ENCODE peak calls at places on chromosomes 5 and 9, in six cellular contexts. U, S, N, O, M and K are unnamed samples.

GRCh38 chr5:51632027-51632426 is 248.8 kb downstream of the ISL1 start:
- DNase-seq in U (no peak), S (no peak), N (no peak), O (no peak), M (no peak), K (no peak)

GRCh38 chr9:125896964-125897363 is 149.8 kb downstream of the PBX3 start:
- DNase-seq in U (no peak), S (no peak), N (no peak), O (no peak), M (no peak), K (no peak)

GRCh38 chr5:125190232-125191051 is 444.0 kb upstream of the ZNF608 start:
- DNase-seq in U (no peak), S (no peak), N (no peak), O (no peak), M (no peak), K (peak)

GRCh38 chr9:84804948-84805694 is 135.6 kb downstream of the NTRK2 start:
- DNase-seq in U (no peak), S (no peak), N (no peak), O (no peak), M (no peak), K (no peak)

GRCh38 chr9:4929917-4930316 is 55.2 kb upstream of the JAK2 start:
- DNase-seq in U (no peak), S (no peak), N (no peak), O (peak), M (no peak), K (no peak)

GRCh38 chr5:109688647-109688998 is 1.1 kb upstream of the MAN2A1 start:
- DNase-seq in U (no peak), S (no peak), N (peak), O (peak), M (no peak), K (no peak)

GRCh38 chr9:36765468-36766341 is 193.0 kb downstream of the MELK start:
- DNase-seq in U (no peak), S (peak), N (peak), O (peak), M (no peak), K (no peak)

GRCh38 chr5:79878721-79879336 is 112.2 kb downstream of the MTX3 start:
- DNase-seq in U (peak), S (no peak), N (no peak), O (peak), M (no peak), K (peak)

GRCh38 chr5:142015781-142016533 is 3.1 kb upstream of the GNPDA1 start:
- DNase-seq in U (no peak), S (no peak), N (no peak), O (peak), M (no peak), K (peak)

GRCh38 chr9:33881635-33882034 is 64.7 kb downstream of the UBE2R2 start:
- DNase-seq in U (no peak), S (no peak), N (no peak), O (peak), M (no peak), K (peak)

GRCh38 chr5:139847790-139848507 is 52.3 kb downstream of the PSD2 start:
- DNase-seq in U (no peak), S (peak), N (peak), O (no peak), M (no peak), K (no peak)

GRCh38 chr9:100466171-100466827 is 6.7 kb upstream of the TMEFF1 start:
- DNase-seq in U (no peak), S (no peak), N (no peak), O (peak), M (no peak), K (no peak)

GRCh38 chr9:8521112-8521511 is 721.5 kb upstream of the DMAC1 start:
- DNase-seq in U (no peak), S (no peak), N (no peak), O (no peak), M (no peak), K (no peak)

GRCh38 chr9:16294371-16294770 is 576.1 kb downstream of the BNC2 start:
- DNase-seq in U (no peak), S (no peak), N (no peak), O (peak), M (peak), K (no peak)

GRCh38 chr9:115262477-115262876 is 144.5 kb upstream of the TNC start:
- DNase-seq in U (peak), S (peak), N (peak), O (peak), M (peak), K (peak)

GRCh38 chr5:95995947-95996489 is 34.4 kb upstream of the ELL2 start:
- DNase-seq in U (no peak), S (no peak), N (no peak), O (no peak), M (no peak), K (no peak)

GRCh38 chr5:171835066-171835465 is 49.4 kb downstream of the SMIM23 start:
- DNase-seq in U (no peak), S (no peak), N (no peak), O (no peak), M (no peak), K (peak)

GRCh38 chr5:66246621-66247020 is 102.5 kb downstream of the SREK1 start:
- DNase-seq in U (no peak), S (no peak), N (no peak), O (peak), M (peak), K (peak)

GRCh38 chr9:87681271-87682061 is 44.5 kb upstream of the CTSL start:
- DNase-seq in U (no peak), S (no peak), N (no peak), O (no peak), M (no peak), K (no peak)

GRCh38 chr5:141902015-141902414 is 21.7 kb upstream of the DELE1 start:
- DNase-seq in U (no peak), S (no peak), N (no peak), O (no peak), M (no peak), K (no peak)

GRCh38 chr5:83924891-83925290 is 204.2 kb upstream of the HAPLN1 start:
- DNase-seq in U (no peak), S (no peak), N (no peak), O (peak), M (no peak), K (no peak)

GRCh38 chr9:7209051-7209450 is 451.3 kb downstream of the KDM4C start:
- DNase-seq in U (no peak), S (no peak), N (no peak), O (no peak), M (no peak), K (no peak)

GRCh38 chr9:73643379-73644013 is 491.8 kb downstream of the ANXA1 start:
- DNase-seq in U (no peak), S (no peak), N (no peak), O (peak), M (peak), K (peak)

GRCh38 chr9:118059520-118060278 is 355.5 kb downstream of the TLR4 start:
- DNase-seq in U (peak), S (no peak), N (no peak), O (peak), M (peak), K (peak)

GRCh38 chr9:68472119-68472518 is 68.6 kb downstream of the TMEM252 start:
- DNase-seq in U (no peak), S (no peak), N (no peak), O (no peak), M (no peak), K (no peak)

GRCh38 chr5:124310453-124310852 is 436.0 kb downstream of the ZNF608 start:
- DNase-seq in U (no peak), S (no peak), N (no peak), O (no peak), M (no peak), K (peak)

GRCh38 chr5:139636207-139636792 is 11.8 kb upstream of the CXXC5 start:
- DNase-seq in U (no peak), S (peak), N (peak), O (no peak), M (no peak), K (peak)

GRCh38 chr5:115986358-115986757 is 24.1 kb downstream of the LVRN start:
- DNase-seq in U (no peak), S (no peak), N (no peak), O (no peak), M (peak), K (no peak)

GRCh38 chr9:78209127-78209526 is 26.7 kb upstream of the CEP78 start:
- DNase-seq in U (no peak), S (no peak), N (no peak), O (no peak), M (no peak), K (no peak)
- TF ChIP-seq CTCF in U (no peak), S (no peak), N (no peak), O (no peak), M (no peak), K (no peak)

GRCh38 chr5:103645816-103646215 is 83.2 kb upstream of the NUDT12 start:
- DNase-seq in U (no peak), S (no peak), N (no peak), O (no peak), M (no peak), K (no peak)

GRCh38 chr5:103646698-103647614 is 84.4 kb upstream of the NUDT12 start:
- DNase-seq in U (no peak), S (no peak), N (no peak), O (no peak), M (no peak), K (no peak)

DNA sequence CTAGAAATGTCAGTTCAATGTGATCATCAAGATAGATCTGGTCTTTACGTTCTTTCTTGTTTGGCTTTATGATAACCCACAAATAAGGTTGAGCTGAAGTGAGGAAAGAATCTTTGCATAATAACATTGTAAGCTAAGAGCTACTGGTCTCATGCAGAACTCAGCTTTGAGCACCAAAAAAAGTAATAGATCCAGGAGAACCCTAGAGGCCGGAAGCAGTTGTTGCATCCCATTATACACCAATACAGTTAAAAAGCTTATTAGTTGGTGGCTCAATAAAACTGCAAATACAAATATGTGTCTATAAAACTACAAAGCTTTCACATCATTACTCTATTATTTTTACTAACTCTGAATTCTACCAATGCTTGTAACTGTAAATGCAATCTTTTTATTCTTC is 85.5 kb upstream of the NUDT12 start:
- DNase-seq in U (no peak), S (no peak), N (no peak), O (no peak), M (no peak), K (no peak)
- TF ChIP-seq CTCF in U (no peak), S (no peak), N (no peak), O (peak), M (peak), K (no peak)

DNA sequence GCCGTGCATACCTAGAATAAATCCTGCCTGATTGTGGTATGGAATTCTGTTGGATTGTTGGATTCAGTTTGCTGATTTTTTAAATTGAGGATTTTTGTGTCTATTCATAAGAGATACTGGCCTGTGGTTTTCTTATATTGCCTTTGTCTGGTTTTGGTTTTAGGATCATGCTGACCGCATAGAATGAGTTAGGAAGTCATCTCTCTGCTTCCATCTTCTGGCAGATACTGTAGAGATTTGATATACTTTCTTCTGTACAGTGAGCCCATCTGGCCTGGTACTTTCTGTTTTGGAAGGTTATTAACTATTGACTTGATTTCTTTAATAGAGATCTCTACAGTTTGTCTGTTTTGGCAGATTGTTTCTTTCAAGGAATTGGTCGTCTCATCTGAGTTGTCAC is 14.7 kb downstream of the CEP72 start:
- DNase-seq in U (no peak), S (no peak), N (no peak), O (peak), M (no peak), K (no peak)
- TF ChIP-seq CTCF in U (no peak), S (no peak), N (no peak), O (no peak), M (no peak), K (no peak)

DNA sequence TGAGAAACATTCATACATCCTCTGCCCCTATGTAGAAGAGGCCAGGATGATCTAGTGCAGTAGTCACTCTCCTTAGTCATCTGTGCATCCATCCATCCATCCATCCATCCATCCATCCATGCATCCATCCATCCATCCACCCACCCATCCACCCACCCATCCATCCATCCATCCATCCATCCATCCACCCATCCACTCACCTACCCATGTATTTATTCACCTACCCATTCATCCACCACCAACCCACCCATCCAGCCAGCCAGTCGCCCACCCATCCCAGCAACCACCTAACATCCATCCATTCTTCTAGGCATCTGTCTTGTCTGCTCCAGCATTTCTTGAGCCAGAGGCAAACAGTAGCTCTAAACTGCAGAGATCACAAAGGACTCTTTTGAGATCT is 87.1 kb downstream of the MSX2 start:
- DNase-seq in U (no peak), S (no peak), N (no peak), O (no peak), M (no peak), K (no peak)
- TF ChIP-seq CTCF in U (no peak), S (no peak), N (no peak), O (no peak), M (no peak), K (no peak)

DNA sequence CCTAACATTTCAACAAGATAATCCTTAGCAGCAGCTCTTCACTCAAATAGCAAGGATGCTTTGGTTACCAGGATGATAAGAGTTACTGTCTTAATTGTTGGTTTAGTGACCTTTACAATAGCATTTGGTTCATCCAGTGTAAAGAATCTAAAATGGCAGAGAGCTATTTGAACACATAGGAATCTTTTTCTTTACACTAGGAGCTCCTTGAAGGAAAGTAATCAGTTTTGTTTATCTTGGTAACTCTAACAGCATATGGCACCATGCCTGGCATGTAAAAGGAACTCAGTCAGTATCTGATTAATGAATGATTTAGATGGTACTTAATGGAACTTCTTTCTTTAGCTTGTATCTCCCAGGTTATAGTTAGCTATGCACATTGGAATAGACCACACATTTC is 10.0 kb downstream of the PSMD5 start:
- DNase-seq in U (no peak), S (no peak), N (no peak), O (no peak), M (no peak), K (no peak)
- TF ChIP-seq CTCF in U (no peak), S (no peak), N (no peak), O (no peak), M (no peak), K (no peak)

DNA sequence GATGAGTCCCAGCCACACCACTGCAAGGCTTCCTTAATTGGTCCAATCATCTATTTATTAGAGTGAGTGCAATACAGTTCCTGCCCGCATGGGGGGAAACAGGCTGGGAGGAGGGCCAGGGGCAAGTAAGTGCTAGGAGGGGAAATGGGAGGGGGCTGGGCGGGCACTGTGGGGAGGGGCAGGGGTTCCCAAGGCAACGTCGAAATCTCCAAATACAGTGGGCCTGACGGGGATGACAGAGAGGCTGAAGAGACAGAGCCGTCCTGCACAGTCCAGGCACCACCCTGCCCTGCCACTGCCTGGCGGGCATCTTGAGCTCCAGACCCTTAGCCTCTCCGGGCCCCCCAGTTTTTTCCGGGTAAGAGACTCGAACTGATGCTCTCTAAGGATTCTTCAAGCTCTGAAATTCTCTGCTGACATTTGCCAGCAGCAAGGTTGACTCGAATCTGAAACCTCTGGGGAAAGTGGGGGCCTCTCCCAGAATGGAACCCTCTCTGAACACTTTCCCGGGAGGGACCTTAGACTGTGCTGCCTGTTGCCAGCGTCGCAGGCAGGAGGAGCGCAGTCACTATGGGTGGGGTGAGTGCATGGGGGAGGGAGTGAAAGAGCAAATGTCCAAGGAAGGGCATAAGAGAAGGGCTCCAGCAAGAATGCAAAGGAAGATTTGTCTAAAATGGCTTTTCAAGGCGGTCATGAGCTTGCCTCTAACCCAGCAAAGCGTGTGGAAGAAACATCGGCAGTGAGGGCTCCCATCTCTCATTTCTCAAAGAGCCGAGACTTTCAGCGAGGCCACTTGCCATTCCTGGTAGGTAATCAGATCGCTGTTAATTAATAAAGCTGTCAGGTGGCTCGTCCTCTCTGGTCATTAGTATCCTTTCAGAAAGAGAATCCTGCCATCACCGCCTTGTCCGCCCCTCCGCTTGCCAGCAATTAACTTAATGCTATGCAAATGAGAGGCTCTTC is 98.9 kb downstream of the GTF3C4 start:
- DNase-seq in U (peak), S (no peak), N (peak), O (peak), M (no peak), K (no peak)
- TF ChIP-seq CTCF in U (peak), S (peak), N (peak), O (peak), M (peak), K (peak)

GRCh38 chr5:108148715-108149139 is 233.2 kb downstream of the FBXL17 start:
- DNase-seq in U (no peak), S (no peak), N (no peak), O (peak), M (peak), K (peak)
- TF ChIP-seq CTCF in U (peak), S (peak), N (peak), O (peak), M (peak), K (peak)

DNA sequence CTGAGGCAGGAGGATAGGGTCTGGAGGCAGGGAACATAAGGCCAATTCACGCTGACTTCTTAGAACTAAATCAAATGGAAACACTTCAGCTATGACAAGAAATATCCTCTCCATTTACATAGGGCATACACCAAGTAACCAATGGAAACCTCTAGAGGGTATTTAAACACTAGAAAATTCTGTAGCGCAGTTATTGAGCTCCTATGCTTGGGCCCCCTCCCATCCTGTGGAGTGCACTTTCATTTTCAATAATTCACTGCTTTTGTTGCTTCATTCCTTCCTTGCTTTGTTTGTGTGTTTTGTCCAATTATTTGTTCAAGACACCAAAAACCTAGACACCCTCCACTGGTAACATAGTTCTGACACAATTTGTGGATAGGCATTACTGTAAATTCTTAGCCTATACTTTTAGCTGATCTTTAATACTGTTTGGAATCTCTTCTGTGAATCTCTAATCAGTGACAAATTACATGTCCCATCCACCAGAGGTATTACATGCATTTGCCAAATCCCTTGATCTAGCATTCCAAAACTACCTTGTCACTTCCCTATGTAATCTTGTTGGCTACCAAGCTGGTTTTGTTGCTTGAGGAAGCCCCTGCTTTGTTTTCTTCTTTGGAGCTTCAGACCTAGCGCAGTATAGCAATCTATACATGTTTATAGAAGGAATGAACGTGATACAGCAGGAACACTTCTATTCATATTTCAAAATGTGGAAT is 61.6 kb downstream of the ST8SIA4 start:
- DNase-seq in U (peak), S (no peak), N (no peak), O (no peak), M (no peak), K (no peak)
- TF ChIP-seq CTCF in U (no peak), S (no peak), N (no peak), O (no peak), M (no peak), K (no peak)

GRCh38 chr5:10578869-10579268 is 15.0 kb downstream of the ANKRD33B start:
- DNase-seq in U (no peak), S (no peak), N (no peak), O (no peak), M (no peak), K (no peak)

GRCh38 chr5:10577371-10578291 is 13.8 kb downstream of the ANKRD33B start:
- DNase-seq in U (no peak), S (no peak), N (no peak), O (peak), M (no peak), K (no peak)

GRCh38 chr5:10578292-10578663 is 14.4 kb downstream of the ANKRD33B start:
- DNase-seq in U (no peak), S (no peak), N (no peak), O (no peak), M (no peak), K (no peak)

GRCh38 chr5:10576790-10577189 is 12.9 kb downstream of the ANKRD33B start:
- DNase-seq in U (no peak), S (no peak), N (no peak), O (no peak), M (no peak), K (no peak)

GRCh38 chr5:10576121-10576789 is 12.4 kb downstream of the ANKRD33B start:
- DNase-seq in U (no peak), S (no peak), N (no peak), O (no peak), M (no peak), K (no peak)
- TF ChIP-seq CTCF in U (peak), S (no peak), N (no peak), O (no peak), M (no peak), K (peak)